ENCODE peak calls at places on chromosome 9, in four cellular contexts. K, I, F and L are unnamed samples.
A peak's percentile ranks its signal among the peaks of the same experiment; 100 is the strongest.

GRCh38 chr9:116499986-116500871 is 186.9 kb upstream of the TRIM32 start:
- DNase-seq in K (no peak), I (no peak), F (no peak), L (no peak)

GRCh38 chr9:84121991-84122523 is 141.5 kb downstream of the RMI1 start:
- DNase-seq in K (no peak), I (no peak), F (no peak), L (no peak)

GRCh38 chr9:101691657-101692056 is 46.8 kb downstream of the GRIN3A start:
- DNase-seq in K (no peak), I (no peak), F (no peak), L (no peak)

GRCh38 chr9:21528123-21528808 is 46.2 kb upstream of the IFNE start:
- DNase-seq in K (no peak), I (no peak), F (no peak), L (no peak)

GRCh38 chr9:97880336-97880735 is 27.3 kb downstream of the FOXE1 start:
- DNase-seq in K (no peak), I (no peak), F (no peak), L (no peak)

GRCh38 chr9:125604189-125604588 is 102.8 kb downstream of the MAPKAP1 start:
- DNase-seq in K (no peak), I (no peak), F (no peak), L (no peak)

GRCh38 chr9:89153618-89154017 is 25.0 kb downstream of the SHC3 start:
- DNase-seq in K (no peak), I (no peak), F (no peak), L (no peak)

GRCh38 chr9:95075700-95076099 is 241.8 kb downstream of the FANCC start:
- DNase-seq in K (no peak), I (no peak), F (no peak), L (no peak)

GRCh38 chr9:76766126-76766525 is 1.9 kb downstream of the PCA3 start:
- DNase-seq in K (no peak), I (no peak), F (no peak), L (no peak)

GRCh38 chr9:77751341-77752091 is 103.4 kb upstream of the GNA14 start:
- DNase-seq in K (no peak), I (no peak), F (no peak), L (peak; percentile 75)

GRCh38 chr9:75454043-75454442 is 365.7 kb downstream of the OSTF1 start:
- DNase-seq in K (no peak), I (no peak), F (no peak), L (no peak)

GRCh38 chr9:134991808-134992754 is 74.4 kb upstream of the FCN1 start:
- DNase-seq in K (no peak), I (no peak), F (no peak), L (no peak)

GRCh38 chr9:80899208-80899607 is 790.1 kb downstream of the TLE1 start:
- DNase-seq in K (no peak), I (no peak), F (no peak), L (no peak)

GRCh38 chr9:3331801-3332200 is 194.0 kb downstream of the RFX3 start:
- DNase-seq in K (no peak), I (no peak), F (no peak), L (peak; percentile 10)

GRCh38 chr9:31236344-31236743 is 1148.1 kb upstream of the ACO1 start:
- DNase-seq in K (no peak), I (no peak), F (no peak), L (no peak)

GRCh38 chr9:70392189-70392588 is 22.3 kb downstream of the KLF9 start:
- DNase-seq in K (no peak), I (no peak), F (no peak), L (peak; percentile 15)

GRCh38 chr9:78298046-78298511 is 1.2 kb downstream of the PSAT1 start:
- DNase-seq in K (no peak), I (peak; percentile 57), F (no peak), L (peak; percentile 68)

GRCh38 chr9:99369327-99369722 is 147.2 kb downstream of the SEC61B start:
- DNase-seq in K (no peak), I (no peak), F (no peak), L (no peak)

GRCh38 chr9:110655723-110656641 is 12.6 kb upstream of the MUSK start:
- DNase-seq in K (no peak), I (no peak), F (no peak), L (no peak)

GRCh38 chr9:125511780-125512179 is 195.2 kb downstream of the MAPKAP1 start:
- DNase-seq in K (no peak), I (no peak), F (no peak), L (no peak)

GRCh38 chr9:133057553-133057952 is 4.2 kb upstream of the CEL start:
- DNase-seq in K (no peak), I (no peak), F (no peak), L (no peak)

GRCh38 chr9:132451276-132451675 is 41.3 kb downstream of the CFAP77 start:
- DNase-seq in K (no peak), I (no peak), F (no peak), L (no peak)

GRCh38 chr9:21943464-21943863 is 50.7 kb downstream of the CDKN2A start:
- DNase-seq in K (no peak), I (no peak), F (no peak), L (no peak)

GRCh38 chr9:70921126-70921525 is 200.3 kb downstream of the TRPM3 start:
- DNase-seq in K (no peak), I (no peak), F (no peak), L (no peak)

GRCh38 chr9:20280330-20280729 is 342.0 kb downstream of the MLLT3 start:
- DNase-seq in K (no peak), I (no peak), F (no peak), L (no peak)

GRCh38 chr9:71604197-71605063 is 163.9 kb downstream of the CEMIP2 start:
- DNase-seq in K (peak; percentile 84), I (no peak), F (no peak), L (peak; percentile 46)

GRCh38 chr9:127852829-127853228 is 1.6 kb downstream of the ENG start:
- DNase-seq in K (no peak), I (no peak), F (no peak), L (no peak)

GRCh38 chr9:73824671-73825070 is 672.5 kb upstream of the RORB start:
- DNase-seq in K (no peak), I (no peak), F (no peak), L (no peak)

GRCh38 chr9:79387091-79387490 is 184.7 kb upstream of the TLE4 start:
- DNase-seq in K (no peak), I (no peak), F (no peak), L (no peak)

GRCh38 chr9:89755835-89756234 is 151.0 kb downstream of the GADD45G start:
- DNase-seq in K (no peak), I (no peak), F (no peak), L (no peak)

GRCh38 chr9:133106511-133107244 is 14.4 kb downstream of the RALGDS start:
- DNase-seq in K (no peak), I (no peak), F (no peak), L (no peak)

GRCh38 chr9:104745852-104746251 is 1.6 kb upstream of the NIPSNAP3A start:
- DNase-seq in K (no peak), I (no peak), F (no peak), L (no peak)

GRCh38 chr9:19460258-19460657 is 51.4 kb downstream of the ACER2 start:
- DNase-seq in K (no peak), I (no peak), F (no peak), L (no peak)

GRCh38 chr9:136901516-136902258 is 15.4 kb downstream of the TRAF2 start:
- DNase-seq in K (peak; percentile 43), I (no peak), F (no peak), L (no peak)